ENCODE peak calls at places on chromosomes 16 and 17, in four cellular contexts. One of them, this sample, is unnamed.

GRCh38 chr16:58734459-58734787 is 307 bp upstream of the GOT2 start:
- DNase-seq in trophoblast cell: no peak
- DNase-seq in NCI-H2081 treated with DMSO at 0.1 percent for 48 hours: no peak
- DNase-seq in NCI-H1092: no peak
- DNase-seq in this sample: no peak

GRCh38 chr16:724188-725040 is 1.8 kb downstream of the CCDC78 start:
- DNase-seq in trophoblast cell: peak
- DNase-seq in NCI-H2081 treated with DMSO at 0.1 percent for 48 hours: no peak
- DNase-seq in NCI-H1092: no peak
- DNase-seq in this sample: no peak

GRCh38 chr16:69166221-69166833 is 20.6 kb upstream of the SNTB2 start:
- DNase-seq in trophoblast cell: no peak
- DNase-seq in NCI-H2081 treated with DMSO at 0.1 percent for 48 hours: no peak
- DNase-seq in NCI-H1092: no peak
- DNase-seq in this sample: no peak

GRCh38 chr17:64255764-64256163 is 7.3 kb downstream of the TEX2 start:
- DNase-seq in trophoblast cell: peak
- DNase-seq in NCI-H2081 treated with DMSO at 0.1 percent for 48 hours: no peak
- DNase-seq in NCI-H1092: no peak
- DNase-seq in this sample: no peak

GRCh38 chr17:47889734-47890529 is 6.1 kb upstream of the SP2 start:
- DNase-seq in trophoblast cell: peak
- DNase-seq in NCI-H2081 treated with DMSO at 0.1 percent for 48 hours: peak
- DNase-seq in NCI-H1092: peak
- DNase-seq in this sample: peak

GRCh38 chr16:1308036-1308976 is 1.1 kb upstream of the UBE2I start:
- DNase-seq in trophoblast cell: peak
- DNase-seq in NCI-H2081 treated with DMSO at 0.1 percent for 48 hours: no peak
- DNase-seq in NCI-H1092: no peak
- DNase-seq in this sample: peak

GRCh38 chr16:70703041-70703834 is 17.4 kb upstream of the MTSS2 start:
- DNase-seq in trophoblast cell: peak
- DNase-seq in NCI-H2081 treated with DMSO at 0.1 percent for 48 hours: no peak
- DNase-seq in NCI-H1092: peak
- DNase-seq in this sample: no peak

GRCh38 chr16:9206156-9206555 is 114.7 kb downstream of the HAPSTR1 start:
- DNase-seq in trophoblast cell: no peak
- DNase-seq in NCI-H2081 treated with DMSO at 0.1 percent for 48 hours: no peak
- DNase-seq in NCI-H1092: no peak
- DNase-seq in this sample: no peak

GRCh38 chr16:70696952-70697600 is 11.2 kb upstream of the MTSS2 start:
- DNase-seq in trophoblast cell: peak
- DNase-seq in NCI-H2081 treated with DMSO at 0.1 percent for 48 hours: no peak
- DNase-seq in NCI-H1092: no peak
- DNase-seq in this sample: no peak

GRCh38 chr17:43779145-43780125 is 658 bp upstream of the DUSP3 start:
- DNase-seq in trophoblast cell: no peak
- DNase-seq in NCI-H2081 treated with DMSO at 0.1 percent for 48 hours: no peak
- DNase-seq in NCI-H1092: no peak
- DNase-seq in this sample: no peak

GRCh38 chr16:78778724-78779004 is 679.2 kb downstream of the WWOX start:
- DNase-seq in trophoblast cell: no peak
- DNase-seq in NCI-H2081 treated with DMSO at 0.1 percent for 48 hours: no peak
- DNase-seq in NCI-H1092: no peak
- DNase-seq in this sample: no peak

GRCh38 chr17:83109793-83110645 is 30.6 kb downstream of the METRNL start:
- DNase-seq in trophoblast cell: peak
- DNase-seq in NCI-H2081 treated with DMSO at 0.1 percent for 48 hours: no peak
- DNase-seq in NCI-H1092: no peak
- DNase-seq in this sample: peak

GRCh38 chr16:86037999-86038922 is 139.3 kb downstream of the IRF8 start:
- DNase-seq in trophoblast cell: no peak
- DNase-seq in NCI-H2081 treated with DMSO at 0.1 percent for 48 hours: no peak
- DNase-seq in NCI-H1092: no peak
- DNase-seq in this sample: no peak

GRCh38 chr16:69693916-69694315 is 32.4 kb downstream of the NQO1 start:
- DNase-seq in trophoblast cell: no peak
- DNase-seq in NCI-H2081 treated with DMSO at 0.1 percent for 48 hours: no peak
- DNase-seq in NCI-H1092: no peak
- DNase-seq in this sample: no peak

This sample was measured in NCI-H460.